ENCODE peak calls at places on chromosome 12, in five cellular contexts. P is Peyer's patch, H is fibroblast of lung, B is heart right ventricle, J is keratinocyte. D is an unnamed sample. For H3K9me3, the result is how much of the 10 kb centered on the place peaks cover.

GRCh38 chr12:25242981-25243764 is 7.6 kb downstream of the KRAS start:
- DNase-seq in P (peak), H (peak), B (no peak), J (no peak), D (peak)

GRCh38 chr12:18383203-18383602 is 121.9 kb downstream of the PIK3C2G start:
- DNase-seq in P (no peak), H (peak), B (no peak), J (peak), D (no peak)

GRCh38 chr12:54033106-54033979 is 493 bp downstream of the HOXC5 start:
- DNase-seq in P (no peak), H (no peak), B (no peak), J (no peak), D (peak)

GRCh38 chr12:214005-214736 is at the start of gene SLC6A12:
- DNase-seq in P (no peak), H (no peak), B (no peak), J (no peak), D (peak)

GRCh38 chr12:91627225-91627624 is 444.6 kb upstream of the DCN start:
- DNase-seq in P (no peak), H (no peak), B (no peak), J (no peak), D (no peak)

GRCh38 chr12:94616217-94616729 is 34.1 kb downstream of the TMCC3 start:
- DNase-seq in P (peak), H (no peak), B (no peak), J (no peak), D (no peak)

GRCh38 chr12:12840500-12840899 is 27.4 kb downstream of the DDX47 start:
- DNase-seq in P (no peak), H (no peak), B (no peak), J (no peak), D (no peak)

GRCh38 chr12:68809190-68810026 is 1.4 kb downstream of the MDM2 start:
- DNase-seq in P (no peak), H (peak), B (no peak), J (no peak), D (no peak)

GRCh38 chr12:93128332-93128707 is 199.2 kb upstream of the EEA1 start:
- DNase-seq in P (no peak), H (no peak), B (no peak), J (no peak), D (no peak)

GRCh38 chr12:108495054-108495453 is 20.0 kb upstream of the FICD start:
- DNase-seq in P (no peak), H (peak), B (no peak), J (no peak), D (no peak)

GRCh38 chr12:126636798-126637197 is 1571.6 kb downstream of the AACS start:
- DNase-seq in P (no peak), H (no peak), B (no peak), J (no peak), D (no peak)
- H3K9me3 ChIP-seq in P (under half), H (under half), B (under half), J (under half), D (under half)

GRCh38 chr12:56862264-56862663 is 71.9 kb downstream of the SDR9C7 start:
- DNase-seq in P (no peak), H (no peak), B (no peak), J (no peak), D (no peak)
- H3K9me3 ChIP-seq in P (under half), H (under half), B (half or more), J (under half), D (under half)

DNA sequence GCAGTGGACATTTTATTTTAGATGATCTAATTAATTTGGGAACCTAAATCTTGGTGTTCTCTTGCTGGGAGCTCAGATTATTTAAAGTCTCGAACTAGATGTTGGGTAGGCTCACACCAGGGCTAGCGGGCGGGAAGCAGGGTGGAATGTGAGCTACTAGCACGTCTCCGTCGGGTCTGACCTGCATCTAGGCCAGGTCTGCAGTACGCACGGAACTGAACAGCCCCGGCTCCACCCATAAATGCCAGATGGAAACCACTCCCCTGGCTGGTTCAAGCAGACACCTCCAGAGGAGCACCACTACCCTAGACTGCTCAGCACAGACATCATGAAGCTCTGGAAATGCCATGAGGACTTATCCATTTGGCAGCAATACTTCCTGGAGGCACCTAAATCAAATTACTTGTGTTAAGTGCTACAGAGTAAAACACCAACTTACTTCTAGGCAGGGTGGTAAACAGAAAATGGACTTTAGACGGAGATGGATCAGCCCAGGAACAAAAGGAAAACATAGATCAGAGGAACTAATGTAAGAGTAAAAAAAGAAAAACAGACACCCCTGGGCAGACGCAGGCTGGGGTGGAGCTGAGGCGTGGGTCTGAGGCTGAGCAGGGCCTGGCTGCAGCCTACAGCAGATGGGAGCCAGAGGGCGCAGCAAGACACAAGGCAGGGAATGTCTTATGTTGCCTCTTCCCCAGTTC is 10.2 kb downstream of the ZNF605 start:
- DNase-seq in P (no peak), H (no peak), B (no peak), J (no peak), D (no peak)
- H3K9me3 ChIP-seq in P (under half), H (under half), B (half or more), J (under half), D (under half)

DNA sequence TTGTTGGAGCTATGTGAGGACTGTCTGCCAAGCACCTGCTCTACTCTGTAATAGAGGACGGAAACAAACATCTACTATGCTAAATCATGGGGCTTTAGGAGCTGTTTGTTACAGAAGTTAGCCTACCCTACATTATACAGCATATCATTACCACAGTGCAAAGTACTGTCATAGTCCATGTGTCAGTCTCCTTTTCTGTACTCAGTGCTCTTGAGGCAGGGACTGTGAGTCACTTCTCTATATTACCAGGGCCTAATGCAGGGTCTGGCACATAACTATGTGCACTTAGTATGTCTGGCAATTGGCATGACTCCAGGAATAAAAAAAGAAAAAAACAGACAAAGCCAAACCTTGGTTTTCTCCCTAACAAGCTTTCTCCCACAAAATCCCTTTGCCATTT is 95.0 kb downstream of the RPAP3 start:
- DNase-seq in P (no peak), H (no peak), B (no peak), J (no peak), D (no peak)
- H3K9me3 ChIP-seq in P (under half), H (under half), B (under half), J (under half), D (under half)

DNA sequence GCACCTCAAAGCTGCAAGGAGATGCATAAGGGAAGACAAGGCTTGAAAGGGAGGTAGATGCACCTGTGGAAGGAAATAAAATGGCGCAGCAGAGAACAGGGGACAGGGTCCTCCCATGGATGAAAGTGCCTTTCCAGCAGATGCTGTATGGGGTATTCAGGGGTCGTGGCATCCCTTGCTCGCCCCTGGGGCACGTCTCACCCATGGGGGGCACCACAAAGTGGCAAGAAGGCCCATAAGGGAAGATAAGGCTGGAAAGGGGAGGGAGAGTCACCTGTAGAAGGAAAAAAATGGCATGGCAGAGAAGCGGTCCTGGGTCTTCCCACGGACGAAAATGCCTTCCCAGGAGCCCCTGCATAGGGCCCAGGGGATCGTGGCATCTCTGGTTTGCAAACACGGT is 265.1 kb downstream of the ALG10 start:
- DNase-seq in P (no peak), H (no peak), B (no peak), J (no peak), D (no peak)
- H3K9me3 ChIP-seq in P (under half), H (under half), B (half or more), J (under half), D (under half)

D was measured in small intestine.